ENCODE peak calls at places on chromosomes 4 and X, in four cellular contexts. U is endothelial cell of umbilical vein, W is fibroblast of lung, L is hepatocyte. Q is an unnamed sample. For H3K4me1, the result is how much of the 10 kb centered on the place peaks cover.

GRCh38 chr4:172596206-172596605 is 572.4 kb upstream of the GALNT7 start:
- DNase-seq in L (peak), W (no peak), U (no peak), Q (no peak)

GRCh38 chr4:4289575-4289929 is 402 bp downstream of the LYAR start:
- DNase-seq in L (no peak), W (no peak), U (no peak), Q (no peak)

GRCh38 chrX:123743312-123743711 is 10.5 kb upstream of the THOC2 start:
- DNase-seq in W (no peak), U (no peak), L (no peak), Q (no peak)

GRCh38 chr4:110613710-110614109 is 9.2 kb downstream of the PITX2 start:
- DNase-seq in U (no peak), L (no peak), W (no peak), Q (no peak)

GRCh38 chr4:1825326-1825725 is 30.6 kb downstream of the LETM1 start:
- DNase-seq in U (no peak), W (no peak), L (no peak), Q (no peak)

GRCh38 chr4:157035471-157035870 is 40.5 kb upstream of the GLRB start:
- DNase-seq in U (peak), L (no peak), W (no peak), Q (no peak)

GRCh38 chr4:8330821-8331566 is 61.4 kb downstream of the HTRA3 start:
- DNase-seq in U (no peak), L (no peak), W (peak), Q (no peak)

GRCh38 chr4:18138076-18138665 is 116.6 kb upstream of the LCORL start:
- DNase-seq in W (no peak), U (no peak), L (peak), Q (no peak)

GRCh38 chr4:14967982-14968381 is 34.3 kb upstream of the CPEB2 start:
- DNase-seq in U (no peak), W (peak), L (no peak), Q (no peak)

GRCh38 chr4:13522282-13523104 is 21.8 kb downstream of the NKX3-2 start:
- DNase-seq in W (no peak), L (no peak), U (no peak), Q (no peak)

GRCh38 chrX:12307961-12308360 is 169.7 kb downstream of the FRMPD4 start:
- DNase-seq in W (no peak), L (no peak), U (no peak), Q (no peak)

GRCh38 chrX:112048707-112049106 is 33.9 kb downstream of the TRPC5 start:
- DNase-seq in W (no peak), L (peak), U (no peak), Q (no peak)

GRCh38 chr4:138158746-138159297 is 83.3 kb downstream of the SLC7A11 start:
- DNase-seq in U (peak), L (no peak), W (peak), Q (no peak)

GRCh38 chr4:136713140-136713539 is 819.2 kb downstream of the PCDH18 start:
- DNase-seq in W (peak), L (no peak), U (peak), Q (no peak)

GRCh38 chrX:50978920-50979660 is 68.6 kb downstream of the BMP15 start:
- DNase-seq in W (no peak), U (no peak), L (no peak), Q (no peak)

GRCh38 chrX:107102980-107103379 is 15.6 kb downstream of the RBM41 start:
- DNase-seq in U (no peak), L (no peak), W (peak), Q (no peak)

GRCh38 chrX:39984191-39984956 is 113.4 kb downstream of the BCOR start:
- DNase-seq in U (no peak), W (peak), L (peak), Q (no peak)

GRCh38 chrX:140057001-140057411 is 91.7 kb upstream of the CXorf66 start:
- DNase-seq in L (peak), W (peak), U (peak), Q (peak)

DNA sequence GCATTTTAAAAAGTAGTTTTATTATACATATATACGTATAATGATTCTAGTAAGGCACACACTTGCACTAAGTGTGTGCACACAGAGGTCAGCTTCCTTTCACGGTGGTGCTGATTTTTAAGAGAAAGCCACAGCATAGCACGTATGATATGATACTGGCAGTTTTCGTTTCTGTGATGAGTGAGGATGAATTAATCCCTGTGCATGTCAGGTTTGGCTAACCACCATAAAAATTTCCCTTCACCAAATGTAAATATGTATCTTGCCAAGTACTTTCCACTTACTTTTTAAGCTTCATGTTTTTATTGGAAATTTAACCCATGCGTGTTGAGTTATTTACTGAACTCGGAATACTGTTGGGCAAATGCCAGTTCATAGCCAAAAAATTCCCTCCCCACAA is 84.6 kb downstream of the SYNPO2 start:
- DNase-seq in U (no peak), L (no peak), W (peak), Q (no peak)
- H3K4me1 ChIP-seq in U (under half), L (under half), W (under half), Q (under half)

GRCh38 chr4:152494020-152494419 is 41.9 kb downstream of the FBXW7 start:
- DNase-seq in L (no peak), U (no peak), W (no peak), Q (no peak)
- H3K4me3 ChIP-seq in L (no peak), U (no peak), W (no peak), Q (no peak)

GRCh38 chr4:42642136-42642797 is 14.6 kb downstream of the ATP8A1 start:
- DNase-seq in L (no peak), U (no peak), W (no peak), Q (no peak)
- H3K4me2 ChIP-seq in L (peak), U (no peak), W (no peak), Q (no peak)

GRCh38 chrX:110315541-110315940 is 2.3 kb downstream of the AMMECR1 start:
- DNase-seq in W (no peak), L (no peak), U (no peak), Q (no peak)
- H3K4me1 ChIP-seq in W (under half), L (under half), U (under half), Q (under half)

GRCh38 chrX:2708016-2708415 is 16.9 kb downstream of the CD99 start:
- DNase-seq in L (no peak), W (no peak), U (no peak), Q (peak)
- H3K4me3 ChIP-seq in L (no peak), W (no peak), U (no peak), Q (no peak)

Q was measured in PC-9.